ENCODE peak calls at places on chromosomes 1 and 21, in five cellular contexts. K, E, V, M and G are unnamed samples.

GRCh38 chr1:156064615-156065014 is 3.7 kb downstream of the RAB25 start:
- DNase-seq in E (no peak), M (no peak), V (no peak), K (no peak), G (no peak)

GRCh38 chr1:160874935-160875334 is 10.0 kb downstream of the ITLN1 start:
- DNase-seq in M (no peak), K (no peak), E (no peak), V (no peak), G (no peak)

GRCh38 chr1:156295391-156295947 is at the start of gene GLMP:
- DNase-seq in E (peak; percentile 60), V (peak; percentile 40), M (peak; percentile 77), K (peak; percentile 40), G (peak; percentile 75)

GRCh38 chr1:172967936-172968335 is 82.8 kb downstream of the TNFSF18 start:
- DNase-seq in M (no peak), V (no peak), E (no peak), K (no peak), G (no peak)

GRCh38 chr1:151512801-151513625 is 1.8 kb downstream of the CGN start:
- DNase-seq in E (no peak), K (no peak), M (no peak), V (no peak), G (no peak)

GRCh38 chr1:228317891-228318810 is 88.5 kb downstream of the TRIM11 start:
- DNase-seq in V (no peak), M (no peak), K (no peak), E (no peak), G (no peak)

GRCh38 chr1:81912383-81912782 is 111.6 kb downstream of the ADGRL2 start:
- DNase-seq in E (no peak), V (no peak), K (no peak), M (peak; percentile 31), G (no peak)

GRCh38 chr21:45948576-45949141 is 32.9 kb upstream of the COL6A1 start:
- DNase-seq in K (no peak), E (no peak), M (no peak), V (no peak), G (no peak)

GRCh38 chr1:199710974-199711373 is 316.5 kb upstream of the NR5A2 start:
- DNase-seq in V (no peak), E (no peak), K (no peak), M (no peak), G (no peak)

GRCh38 chr1:56396524-56397067 is 182.8 kb downstream of the PLPP3 start:
- DNase-seq in K (no peak), E (no peak), V (no peak), M (no peak), G (no peak)

GRCh38 chr21:32813265-32813903 is 41.8 kb upstream of the PAXBP1 start:
- DNase-seq in E (no peak), K (peak; percentile 39), M (no peak), V (no peak), G (no peak)

GRCh38 chr21:40067751-40068150 is 200.5 kb downstream of the PCP4 start:
- DNase-seq in M (peak; percentile 77), V (no peak), K (no peak), E (no peak), G (no peak)

GRCh38 chr1:85223334-85223733 is 22.5 kb upstream of the SYDE2 start:
- DNase-seq in M (no peak), E (no peak), K (no peak), V (no peak), G (no peak)

GRCh38 chr1:41726899-41727748 is 191.6 kb downstream of the HIVEP3 start:
- DNase-seq in V (no peak), K (no peak), E (peak; percentile 57), M (peak; percentile 40), G (peak; percentile 69)

GRCh38 chr1:202288177-202288576 is 53.6 kb downstream of the UBE2T start:
- DNase-seq in K (no peak), V (no peak), M (no peak), E (no peak), G (no peak)

GRCh38 chr1:53913352-53914043 is 19.5 kb downstream of the DIO1 start:
- DNase-seq in K (no peak), V (no peak), M (peak; percentile 33), E (no peak), G (no peak)

GRCh38 chr1:10299174-10299573 is 88.8 kb downstream of the KIF1B start:
- DNase-seq in E (no peak), K (no peak), M (no peak), V (no peak), G (peak; percentile 73)

GRCh38 chr1:59043796-59044195 is 253.1 kb upstream of the FGGY start:
- DNase-seq in M (no peak), E (no peak), V (no peak), K (no peak), G (no peak)

GRCh38 chr1:102834688-102835320 is 273.5 kb downstream of the COL11A1 start:
- DNase-seq in V (no peak), K (no peak), M (no peak), E (no peak), G (no peak)

GRCh38 chr1:73824065-73824464 is 373.9 kb downstream of the LRRIQ3 start:
- DNase-seq in K (no peak), M (no peak), E (no peak), V (no peak), G (no peak)